ENCODE peak calls at places on chromosomes 13 and 19, in five cellular contexts. N, M, I, Y and K are unnamed samples. For H3K36me3, the result is how much of the 10 kb centered on the place peaks cover.

GRCh38 chr13:30043631-30043925 is 193.2 kb upstream of the UBL3 start:
- DNase-seq in Y (no peak), N (no peak), M (peak), I (no peak), K (peak)

GRCh38 chr19:6794817-6795431 is 22.4 kb downstream of the VAV1 start:
- DNase-seq in N (no peak), I (no peak), Y (no peak), M (no peak), K (no peak)

GRCh38 chr19:524062-524674 is 7.4 kb upstream of the CDC34 start:
- DNase-seq in I (no peak), Y (no peak), N (peak), M (no peak), K (no peak)

GRCh38 chr19:45333609-45334303 is 6.8 kb upstream of the KLC3 start:
- DNase-seq in M (no peak), Y (no peak), I (no peak), N (no peak), K (no peak)

GRCh38 chr13:47678201-47678963 is 322.7 kb downstream of the SUCLA2 start:
- DNase-seq in I (peak), Y (no peak), N (no peak), M (no peak), K (no peak)

GRCh38 chr13:102677122-102677521 is 17.7 kb downstream of the METTL21C start:
- DNase-seq in I (no peak), M (no peak), N (no peak), Y (no peak), K (no peak)

GRCh38 chr13:45512148-45512498 is 47.4 kb downstream of the COG3 start:
- DNase-seq in N (peak), M (no peak), I (no peak), Y (no peak), K (no peak)

GRCh38 chr13:41917641-41918040 is 43.3 kb downstream of the VWA8 start:
- DNase-seq in N (peak), M (no peak), Y (no peak), I (no peak), K (no peak)

GRCh38 chr13:91381371-91381770 is 17.1 kb upstream of the GPC5 start:
- DNase-seq in I (no peak), M (no peak), Y (no peak), N (peak), K (no peak)

GRCh38 chr13:74464656-74465055 is 330.5 kb upstream of the KLF12 start:
- DNase-seq in I (no peak), M (no peak), N (no peak), Y (no peak), K (no peak)

GRCh38 chr13:79869326-79869725 is 388.4 kb downstream of the NDFIP2 start:
- DNase-seq in N (peak), Y (peak), I (no peak), M (no peak), K (no peak)

GRCh38 chr19:18445252-18445948 is 7.5 kb upstream of the ISYNA1 start:
- DNase-seq in M (peak), I (no peak), N (no peak), Y (no peak), K (no peak)

GRCh38 chr13:112962911-112963625 is 5.9 kb upstream of the MCF2L start:
- DNase-seq in Y (no peak), M (peak), I (no peak), N (no peak), K (no peak)

GRCh38 chr19:41175825-41176734 is 16.9 kb upstream of the CYP2S1 start:
- DNase-seq in I (no peak), Y (peak), N (peak), M (peak), K (no peak)

GRCh38 chr19:17487240-17488121 is 17.2 kb downstream of the SLC27A1 start:
- DNase-seq in N (no peak), M (no peak), Y (no peak), I (no peak), K (no peak)

GRCh38 chr19:45779231-45780145 is 2.8 kb downstream of the DMPK start:
- DNase-seq in Y (no peak), N (no peak), I (peak), M (peak), K (peak)

GRCh38 chr13:21055511-21056045 is 5.8 kb downstream of the LATS2 start:
- DNase-seq in M (no peak), Y (no peak), I (no peak), N (no peak), K (no peak)

GRCh38 chr13:41931337-41931736 is 29.6 kb downstream of the VWA8 start:
- DNase-seq in Y (no peak), M (no peak), N (peak), I (no peak), K (no peak)

GRCh38 chr19:38386968-38387549 is 775 bp downstream of the GGN start:
- DNase-seq in M (no peak), N (no peak), I (no peak), Y (no peak), K (no peak)

GRCh38 chr13:99220199-99220931 is 19.7 kb downstream of the UBAC2 start:
- DNase-seq in N (no peak), M (no peak), Y (no peak), I (no peak), K (no peak)

GRCh38 chr19:15538774-15539173 is 30.4 kb downstream of the CYP4F22 start:
- DNase-seq in M (no peak), I (no peak), N (peak), Y (no peak), K (no peak)

GRCh38 chr19:28008695-28009094 is 1204.3 kb downstream of the UQCRFS1 start:
- DNase-seq in I (no peak), M (no peak), Y (no peak), N (no peak), K (no peak)

DNA sequence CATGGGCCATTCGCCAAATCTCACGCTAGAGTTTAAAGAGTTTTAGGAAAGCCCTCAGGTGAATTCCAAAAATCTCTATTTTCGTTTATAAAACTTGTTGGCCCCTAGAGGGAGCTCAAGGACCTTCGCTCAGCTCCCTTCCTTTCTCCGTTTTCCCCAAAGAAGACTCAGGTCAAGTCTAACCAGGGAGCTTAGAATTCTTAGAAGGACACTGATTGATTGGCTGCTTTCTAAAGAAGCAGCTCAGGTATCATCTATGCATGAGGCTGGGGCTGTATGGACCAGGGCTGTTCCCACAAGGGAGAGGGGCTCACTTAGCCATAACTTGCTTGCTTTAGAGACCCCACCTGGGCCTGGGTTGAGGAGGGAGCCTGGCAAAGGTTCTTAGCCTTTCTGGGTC is 20.5 kb downstream of the DZIP1 start:
- DNase-seq in Y (peak), I (peak), N (peak), M (no peak), K (peak)
- H3K36me3 ChIP-seq in Y (under half), I (half or more), N (under half), M (under half), K (under half)

GRCh38 chr19:35619290-35619923 is 6.9 kb downstream of the HAUS5 start:
- DNase-seq in N (no peak), I (no peak), Y (no peak), M (no peak), K (no peak)
- H3K36me3 ChIP-seq in N (under half), I (half or more), Y (under half), M (under half), K (under half)

GRCh38 chr19:12655546-12655945 is 11.0 kb downstream of the MAN2B1 start:
- DNase-seq in I (no peak), Y (no peak), N (no peak), M (no peak), K (no peak)
- H3K36me3 ChIP-seq in I (half or more), Y (under half), N (under half), M (under half), K (half or more)

DNA sequence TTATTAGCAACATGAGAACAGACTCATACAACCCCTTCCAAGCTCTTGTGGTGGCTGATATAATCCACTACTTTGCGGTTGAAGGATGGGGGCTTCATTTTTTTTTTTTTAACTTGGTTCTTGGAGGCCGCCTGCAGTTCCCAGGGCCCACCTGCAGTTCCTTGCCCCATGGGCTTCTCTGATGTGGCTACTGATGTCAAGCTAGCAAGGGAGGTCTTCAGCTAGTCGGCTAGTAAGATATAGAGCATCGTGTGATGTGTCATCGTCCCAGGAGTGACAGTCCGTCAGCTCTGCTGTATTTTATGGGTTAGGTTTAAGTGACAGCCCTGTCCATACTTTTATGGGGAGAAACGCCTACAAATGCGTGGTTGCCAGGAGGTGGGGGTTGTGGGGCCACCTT is 26.1 kb downstream of the UHRF1 start:
- DNase-seq in Y (no peak), N (no peak), I (no peak), M (no peak), K (no peak)
- H3K36me3 ChIP-seq in Y (under half), N (under half), I (half or more), M (under half), K (under half)

DNA sequence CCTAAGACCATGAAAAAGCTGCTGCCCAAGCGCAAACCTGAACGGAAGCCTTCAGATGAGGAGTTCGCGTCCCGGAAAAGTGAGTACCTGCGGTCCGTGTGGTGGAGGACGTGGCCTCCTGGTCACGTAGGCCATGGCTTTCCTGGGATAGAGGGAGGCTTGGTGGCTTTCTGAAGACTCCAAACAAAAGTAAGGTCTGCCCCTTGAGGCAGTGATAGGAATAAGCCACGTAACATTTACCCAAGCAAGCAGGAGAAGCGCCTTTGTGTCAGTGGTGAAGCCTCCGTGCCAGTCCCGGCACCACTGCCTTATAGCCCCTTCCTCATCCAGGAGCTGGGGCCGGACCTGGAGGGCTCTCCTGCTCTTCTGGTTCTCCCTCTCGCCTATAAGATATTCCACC is 34.3 kb upstream of the TEX29 start:
- DNase-seq in Y (no peak), N (no peak), I (no peak), M (no peak), K (no peak)
- H3K36me3 ChIP-seq in Y (under half), N (half or more), I (half or more), M (half or more), K (half or more)

GRCh38 chr19:11247391-11247790 is 8.0 kb downstream of the ANGPTL8 start:
- DNase-seq in M (no peak), Y (no peak), N (no peak), I (no peak), K (no peak)
- H3K36me3 ChIP-seq in M (under half), Y (under half), N (under half), I (half or more), K (half or more)